ENCODE peak calls at places on chromosomes 1 and 21, in five cellular contexts. F is lower lobe of right lung, O is cardiac muscle cell, D is kidney epithelial cell, K is cardiac fibroblast. R is an unnamed sample.

GRCh38 chr1:37478451-37478871 is 4.1 kb downstream of the ZC3H12A start:
- DNase-seq in F (no peak), O (no peak), D (no peak), K (peak; percentile 84), R (no peak)

GRCh38 chr1:164651378-164651951 is 92.5 kb downstream of the PBX1 start:
- DNase-seq in F (no peak), O (no peak), D (no peak), K (peak; percentile 38), R (no peak)

GRCh38 chr1:97108200-97108599 is 386.6 kb downstream of the PTBP2 start:
- DNase-seq in F (no peak), O (no peak), D (no peak), K (peak; percentile 49), R (no peak)

GRCh38 chr1:96569288-96569687 is 152.3 kb upstream of the PTBP2 start:
- DNase-seq in F (no peak), O (no peak), D (no peak), K (no peak), R (no peak)

GRCh38 chr1:29233693-29234092 is 2.6 kb upstream of the PTPRU start:
- DNase-seq in F (no peak), O (no peak), D (no peak), K (no peak), R (no peak)

GRCh38 chr1:55974714-55975441 is 604.5 kb downstream of the PLPP3 start:
- DNase-seq in F (no peak), O (no peak), D (no peak), K (peak; percentile 83), R (peak; percentile 70)

GRCh38 chr1:243598433-243598832 is 251.6 kb downstream of the AKT3 start:
- DNase-seq in F (no peak), O (no peak), D (peak; percentile 58), K (peak; percentile 92), R (peak; percentile 70)

GRCh38 chr1:112544011-112544688 is 35.4 kb downstream of the WNT2B start:
- DNase-seq in F (no peak), O (no peak), D (peak; percentile 84), K (peak; percentile 96), R (peak; percentile 89)

GRCh38 chr1:202811296-202812175 is 782 bp downstream of the PCAT6 start:
- DNase-seq in F (no peak), O (no peak), D (no peak), K (peak; percentile 22), R (no peak)

GRCh38 chr1:101357444-101357986 is 120.7 kb downstream of the S1PR1 start:
- DNase-seq in F (no peak), O (peak; percentile 74), D (peak; percentile 25), K (peak; percentile 88), R (peak; percentile 19)

GRCh38 chr1:78003070-78003751 is 1.5 kb upstream of the DNAJB4 start:
- DNase-seq in F (no peak), O (no peak), D (no peak), K (no peak), R (no peak)

GRCh38 chr1:29516063-29516820 is 279.9 kb downstream of the PTPRU start:
- DNase-seq in F (no peak), O (no peak), D (no peak), K (no peak), R (no peak)

GRCh38 chr1:209710098-209710497 is 5.5 kb downstream of the HSD11B1 start:
- DNase-seq in F (no peak), O (no peak), D (no peak), K (peak; percentile 33), R (no peak)

GRCh38 chr1:225597926-225598575 is 54.9 kb downstream of the ENAH start:
- DNase-seq in F (no peak), O (no peak), D (no peak), K (peak; percentile 55), R (no peak)

GRCh38 chr1:94947453-94947852 is 20.5 kb upstream of the CNN3 start:
- DNase-seq in F (no peak), O (peak; percentile 53), D (no peak), K (no peak), R (peak; percentile 74)

GRCh38 chr21:26884436-26884835 is 39.2 kb upstream of the ADAMTS1 start:
- DNase-seq in F (no peak), O (no peak), D (no peak), K (no peak), R (no peak)

GRCh38 chr1:211356723-211357418 is 30.2 kb downstream of the TRAF5 start:
- DNase-seq in F (no peak), O (no peak), D (no peak), K (peak; percentile 56), R (no peak)

GRCh38 chr1:247113094-247113497 is 8.9 kb upstream of the ZNF669 start:
- DNase-seq in F (no peak), O (no peak), D (no peak), K (peak; percentile 10), R (no peak)

GRCh38 chr1:27035344-27035743 is 22.7 kb upstream of the TENT5B start:
- DNase-seq in F (no peak), O (no peak), D (no peak), K (no peak), R (no peak)

GRCh38 chr1:192580351-192580962 is 4.9 kb downstream of the RGS1 start:
- DNase-seq in F (no peak), O (peak; percentile 23), D (peak; percentile 21), K (peak; percentile 82), R (no peak)

GRCh38 chr1:243956448-243956847 is 94.6 kb upstream of the ZBTB18 start:
- DNase-seq in F (no peak), O (no peak), D (peak; percentile 56), K (no peak), R (no peak)

GRCh38 chr21:44925027-44925755 is 4.5 kb upstream of the ITGB2 start:
- DNase-seq in F (peak; percentile 14), O (no peak), D (no peak), K (peak; percentile 85), R (no peak)

GRCh38 chr1:70963374-70963773 is 84.2 kb downstream of the PTGER3 start:
- DNase-seq in F (no peak), O (no peak), D (no peak), K (no peak), R (no peak)

GRCh38 chr1:76426606-76427005 is 352.1 kb downstream of the ST6GALNAC3 start:
- DNase-seq in F (no peak), O (no peak), D (no peak), K (peak; percentile 38), R (no peak)

GRCh38 chr1:186775881-186776560 is 52.7 kb upstream of the PLA2G4A start:
- DNase-seq in F (no peak), O (no peak), D (no peak), K (no peak), R (no peak)

GRCh38 chr1:68128157-68128556 is 77.7 kb upstream of the DIRAS3 start:
- DNase-seq in F (no peak), O (no peak), D (peak; percentile 52), K (peak; percentile 50), R (no peak)

GRCh38 chr1:80164150-80164549 is 1157.6 kb upstream of the ADGRL4 start:
- DNase-seq in F (no peak), O (no peak), D (no peak), K (no peak), R (no peak)
- TF ChIP-seq CTCF in F (no peak), O (no peak), D (no peak), K (no peak), R (no peak)

GRCh38 chr1:16140068-16140596 is 15.7 kb downstream of the EPHA2 start:
- DNase-seq in F (no peak), O (no peak), D (no peak), K (no peak), R (no peak)

GRCh38 chr1:16143566-16144324 is 12.1 kb downstream of the EPHA2 start:
- DNase-seq in F (peak; percentile 89), O (peak; percentile 88), D (no peak), K (peak; percentile 31), R (no peak)

GRCh38 chr1:16143005-16143565 is 12.8 kb downstream of the EPHA2 start:
- DNase-seq in F (no peak), O (no peak), D (no peak), K (no peak), R (no peak)

GRCh38 chr1:16142383-16142995 is 13.4 kb downstream of the EPHA2 start:
- DNase-seq in F (no peak), O (no peak), D (no peak), K (no peak), R (no peak)

DNA sequence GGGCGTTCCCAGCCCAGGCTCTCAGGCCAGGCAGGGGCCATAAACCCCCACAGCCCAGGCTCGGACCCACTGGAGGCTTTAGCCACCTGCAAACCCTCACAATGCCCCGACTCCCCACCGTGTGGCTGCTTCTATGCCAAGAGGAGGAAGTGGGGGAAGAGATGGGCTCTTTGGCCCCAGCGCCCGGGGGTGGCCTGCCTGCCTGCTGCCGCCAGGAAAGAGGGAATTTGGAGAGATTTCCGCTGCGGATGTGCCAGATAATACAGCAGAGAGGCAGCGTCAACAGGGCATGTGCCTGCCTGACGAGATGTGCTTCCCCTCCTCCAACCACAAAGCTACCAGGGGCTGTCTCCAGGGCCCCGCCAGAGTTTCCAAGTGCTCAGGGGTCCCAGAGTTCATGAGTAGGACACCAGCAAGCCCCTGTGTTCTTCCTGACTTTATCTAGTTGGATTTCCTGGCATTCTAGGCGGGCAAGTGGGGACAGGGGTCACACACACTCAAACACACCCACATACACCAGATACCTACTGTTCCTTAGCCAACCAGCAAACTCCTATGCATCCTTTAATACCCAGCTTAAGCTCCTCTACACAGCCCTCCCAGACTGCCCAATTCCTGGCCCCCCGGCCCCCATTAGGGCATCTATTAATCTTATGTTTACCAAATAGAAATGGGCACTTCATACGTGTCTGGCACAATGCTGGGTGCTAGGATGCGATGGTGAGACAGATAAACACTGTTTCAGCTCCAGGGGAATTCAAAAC is 14.1 kb downstream of the EPHA2 start:
- DNase-seq in F (no peak), O (no peak), D (no peak), K (no peak), R (no peak)
- H3K4me3 ChIP-seq in F (no peak overlapping the region), O (no peak overlapping the region), D (no peak overlapping the region), K (no peak overlapping the region), R (no peak overlapping the region)

DNA sequence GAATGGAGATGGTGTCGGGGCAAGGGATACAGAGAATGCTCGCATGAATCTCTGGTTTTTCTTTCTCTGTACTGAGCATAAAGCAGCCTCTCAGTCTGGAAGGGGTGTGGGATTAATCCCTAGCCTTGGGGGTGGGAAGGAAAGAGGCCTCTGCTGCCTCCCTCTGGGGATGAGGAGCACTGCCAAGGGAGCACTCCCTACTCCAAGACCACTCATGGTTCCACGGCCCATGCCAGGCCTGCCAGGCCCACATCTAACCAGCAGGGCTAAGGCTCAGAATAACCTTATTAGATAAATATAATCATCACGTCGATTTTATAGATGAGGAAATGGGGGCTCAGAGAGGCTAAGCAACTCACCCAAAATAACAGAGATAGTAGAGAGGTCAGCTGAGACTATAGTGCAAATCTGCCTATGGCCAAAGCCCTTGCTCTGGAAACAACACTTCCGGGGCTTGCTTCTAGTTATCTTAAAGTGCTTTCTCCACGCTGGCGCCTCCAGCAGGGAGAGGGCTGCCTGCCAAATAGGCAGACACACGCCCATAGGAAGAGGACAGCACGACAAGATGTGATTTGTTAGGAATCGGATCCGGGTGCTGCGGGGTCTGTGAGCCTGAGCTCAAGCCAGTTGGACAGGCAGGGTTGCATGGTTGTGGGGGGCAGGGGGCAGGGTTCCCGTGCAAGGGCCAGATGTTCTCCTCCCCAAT is 522 bp downstream of the TEX35 start:
- DNase-seq in F (no peak), O (peak; percentile 30), D (no peak), K (peak; percentile 35), R (no peak)
- TF ChIP-seq CTCF in F (no peak), O (no peak), D (no peak), K (no peak), R (peak; percentile 8)

DNA sequence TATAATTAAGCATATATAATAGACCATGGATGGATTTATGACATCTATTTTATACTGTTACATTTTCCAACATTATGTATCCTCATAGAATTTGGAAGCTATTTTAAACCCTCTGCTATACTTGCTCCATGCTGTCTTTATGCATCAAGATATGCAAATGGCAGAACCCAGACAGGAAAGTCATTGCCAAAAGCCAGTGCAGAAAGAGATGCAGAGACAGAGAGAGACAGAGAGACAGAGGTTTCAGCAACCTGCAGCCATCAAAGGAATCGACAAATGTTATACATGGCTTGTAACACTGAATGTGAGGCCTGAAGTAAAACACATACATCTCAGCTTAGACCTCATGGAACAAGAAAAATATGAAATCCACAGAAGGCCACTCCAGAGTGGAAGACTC is 7.5 kb upstream of the PTPRC start:
- DNase-seq in F (no peak), O (no peak), D (no peak), K (no peak), R (no peak)
- H3K4me3 ChIP-seq in F (no peak overlapping the region), O (no peak overlapping the region), D (no peak overlapping the region), K (no peak overlapping the region), R (no peak overlapping the region)